ENCODE peak calls at places on chromosomes 3 and 15, in four cellular contexts. V is hepatocyte, Z is OCI-LY7, S is PC-3. J is an unnamed sample.

GRCh38 chr3:190886945-190887344 is 24.5 kb upstream of the GMNC start:
- DNase-seq in S (peak; percentile 51), Z (no peak), V (peak; percentile 57), J (no peak)

GRCh38 chr3:127622772-127623576 is 6.0 kb upstream of the PODXL2 start:
- DNase-seq in S (no peak), V (no peak), Z (no peak), J (no peak)

GRCh38 chr15:51904931-51905330 is 66.6 kb downstream of the LEO1 start:
- DNase-seq in V (no peak), S (peak; percentile 40), Z (no peak), J (no peak)

GRCh38 chr15:81315452-81316203 is 8.3 kb downstream of the STARD5 start:
- DNase-seq in V (no peak), S (no peak), Z (no peak), J (no peak)

GRCh38 chr3:16665282-16665741 is 60.1 kb upstream of the DAZL start:
- DNase-seq in S (peak; percentile 84), V (peak; percentile 78), Z (no peak), J (no peak)

GRCh38 chr3:78641703-78642102 is 1126.1 kb downstream of the ROBO1 start:
- DNase-seq in S (no peak), V (no peak), Z (no peak), J (no peak)

GRCh38 chr3:195133462-195133861 is 137.5 kb downstream of the XXYLT1 start:
- DNase-seq in Z (no peak), S (no peak), V (no peak), J (peak; percentile 97)

GRCh38 chr3:173618703-173619102 is 221.2 kb downstream of the NLGN1 start:
- DNase-seq in Z (no peak), S (no peak), V (no peak), J (no peak)

GRCh38 chr3:23481660-23482278 is 278.6 kb downstream of the UBE2E2 start:
- DNase-seq in V (no peak), Z (no peak), S (no peak), J (peak; percentile 61)

GRCh38 chr15:90701880-90702630 is 15.1 kb upstream of the BLM start:
- DNase-seq in S (no peak), V (no peak), Z (no peak), J (peak; percentile 3)

GRCh38 chr3:114071786-114072185 is 15.2 kb downstream of the QTRT2 start:
- DNase-seq in S (no peak), Z (no peak), V (no peak), J (no peak)

GRCh38 chr15:55764398-55764797 is 21.4 kb upstream of the PRTG start:
- DNase-seq in V (no peak), Z (no peak), S (no peak), J (no peak)

GRCh38 chr3:148698190-148698806 is 595 bp downstream of the AGTR1 start:
- DNase-seq in Z (no peak), V (no peak), S (no peak), J (no peak)
- H3K4me3 ChIP-seq in Z (no peak overlapping the region), V (peak overlapping the region; percentile 56), S (peak overlapping the region; percentile 50), J (peak overlapping the region; percentile 70)

GRCh38 chr15:44765036-44765435 is 28.7 kb downstream of the TRIM69 start:
- DNase-seq in V (no peak), Z (no peak), S (no peak), J (no peak)
- H4K20me1 ChIP-seq in V (no peaks in the 10 kb centered on the region), Z (no peaks in the 10 kb centered on the region), S (no peaks in the 10 kb centered on the region), J (no peaks in the 10 kb centered on the region)

DNA sequence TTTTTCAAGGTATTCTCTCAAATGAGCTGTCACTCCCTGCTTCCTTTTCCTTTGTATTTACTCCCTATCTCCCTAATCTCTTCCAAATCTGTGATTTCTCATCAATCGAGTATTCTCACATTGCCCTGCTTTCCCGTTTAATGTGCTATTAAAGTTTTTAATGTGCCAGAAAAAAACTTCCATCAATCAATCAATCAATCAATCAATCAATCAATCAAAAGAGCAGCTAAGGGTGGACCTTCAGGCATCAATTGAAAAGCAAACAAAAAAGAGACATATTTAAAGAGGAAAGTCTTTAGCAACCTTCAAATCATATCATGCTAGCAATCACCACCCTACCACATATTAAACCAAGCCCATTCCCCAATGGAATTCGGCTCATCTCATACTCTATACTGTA is 58.9 kb downstream of the SATB1 start:
- DNase-seq in V (no peak), Z (no peak), S (no peak), J (no peak)
- H3K4me3 ChIP-seq in V (no peak overlapping the region), Z (no peak overlapping the region), S (no peak overlapping the region), J (no peak overlapping the region)

GRCh38 chr3:185715091-185715490 is 109.8 kb downstream of the IGF2BP2 start:
- DNase-seq in Z (no peak), V (peak; percentile 19), S (peak; percentile 92), J (peak; percentile 85)

GRCh38 chr3:185716436-185717090 is 108.3 kb downstream of the IGF2BP2 start:
- DNase-seq in S (no peak), Z (no peak), V (peak; percentile 25), J (no peak)

GRCh38 chr3:185712337-185712736 is 112.5 kb downstream of the IGF2BP2 start:
- DNase-seq in Z (no peak), S (no peak), V (no peak), J (peak; percentile 42)

GRCh38 chr3:185713015-185713414 is 111.8 kb downstream of the IGF2BP2 start:
- DNase-seq in V (peak; percentile 51), S (no peak), Z (no peak), J (no peak)

GRCh38 chr3:185714085-185714484 is 110.8 kb downstream of the IGF2BP2 start:
- DNase-seq in V (no peak), Z (no peak), S (no peak), J (no peak)
- H4K20me1 ChIP-seq in V (peaks cover 86% of the 10 kb centered on the region), Z (no peaks in the 10 kb centered on the region), S (no peaks in the 10 kb centered on the region), J (peaks cover 4% of the 10 kb centered on the region)

DNA sequence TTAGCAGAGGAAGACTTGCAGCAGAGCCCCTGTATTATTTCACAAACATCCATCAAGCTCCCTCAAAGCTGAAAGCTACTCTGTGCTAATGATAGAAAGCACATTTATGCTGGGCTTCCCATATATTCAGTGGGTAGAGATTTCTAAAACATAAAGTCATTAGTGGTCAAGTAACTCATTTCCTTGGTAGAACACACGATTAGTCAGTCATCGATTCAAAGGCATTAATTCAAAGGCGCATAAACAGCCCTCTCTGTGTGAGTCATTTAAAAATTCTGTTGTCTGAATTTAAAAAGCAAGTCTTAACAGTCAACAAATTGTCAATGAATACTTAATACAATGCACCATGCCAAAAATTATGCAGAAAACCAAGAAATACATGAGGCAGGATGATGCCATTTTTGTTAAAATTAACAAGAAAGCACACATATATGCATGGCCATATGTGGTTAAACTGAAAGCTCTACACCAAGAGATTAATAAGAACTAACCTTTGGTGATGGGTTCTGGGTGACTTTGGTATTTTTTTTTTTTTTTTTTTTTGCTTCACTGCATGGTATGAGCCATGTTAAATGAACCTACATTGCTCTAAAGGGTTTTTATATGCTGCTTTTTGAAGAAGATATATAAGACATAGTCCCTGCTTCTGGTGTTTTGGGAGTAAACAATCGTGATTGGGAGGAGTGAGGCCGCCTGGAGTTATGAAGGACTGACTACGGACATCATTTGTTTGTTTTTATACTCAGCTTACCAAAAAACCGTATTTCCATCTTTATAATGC is 61.7 kb downstream of the LDHAL6B start:
- DNase-seq in V (no peak), Z (no peak), S (peak; percentile 63), J (peak; percentile 83)
- H3K4me3 ChIP-seq in V (no peak overlapping the region), Z (no peak overlapping the region), S (peak overlapping the region; percentile 27), J (no peak overlapping the region)

GRCh38 chr3:160562952-160563351 is 2.4 kb downstream of the KPNA4 start:
- DNase-seq in V (no peak), S (no peak), Z (no peak), J (no peak)
- H4K20me1 ChIP-seq in V (peaks cover 64% of the 10 kb centered on the region), S (peaks cover 66% of the 10 kb centered on the region), Z (peaks cover 51% of the 10 kb centered on the region), J (peaks cover 12% of the 10 kb centered on the region)

DNA sequence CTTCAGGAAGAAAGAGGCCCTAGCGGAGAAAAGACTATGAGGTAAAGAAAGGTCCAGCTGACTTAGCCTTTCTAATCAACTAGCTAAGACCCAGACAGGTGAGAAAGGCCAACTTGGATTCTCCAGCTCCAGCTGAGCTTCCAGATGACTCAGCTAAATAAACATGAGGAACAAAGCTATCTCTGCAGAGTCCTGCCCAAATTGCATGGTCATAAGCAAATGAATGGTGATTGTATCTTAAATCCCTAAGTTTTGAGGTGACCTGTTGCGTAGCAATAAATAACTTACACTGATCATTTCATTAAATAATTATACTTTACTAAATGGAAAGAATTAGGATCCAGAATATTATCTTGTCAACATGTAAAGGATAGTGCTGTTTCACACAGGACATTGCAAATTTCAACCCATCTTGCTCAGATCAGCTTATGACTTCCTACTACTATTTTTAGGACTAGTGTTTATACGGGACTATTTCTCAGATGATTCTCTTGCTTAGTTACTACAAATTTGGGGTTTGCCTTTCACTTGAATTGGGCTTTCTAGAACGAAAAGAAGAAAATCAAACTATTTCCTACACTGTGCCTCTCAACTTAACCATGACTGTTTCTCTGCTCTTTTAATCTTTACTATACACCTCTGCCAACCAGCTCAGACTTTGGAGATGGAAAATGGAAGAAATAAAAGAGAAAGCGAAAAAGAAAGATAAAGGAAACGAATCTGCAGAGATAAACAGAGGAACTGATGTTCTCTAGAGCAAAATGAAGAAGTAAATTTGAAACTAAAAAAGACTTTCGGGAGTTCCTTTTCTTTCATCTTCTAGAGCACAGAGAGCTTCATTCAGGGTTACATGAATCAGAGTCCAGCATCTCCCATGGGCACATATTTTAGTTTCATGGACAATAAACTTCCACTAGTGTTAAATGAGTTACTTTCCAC is 6.6 kb upstream of the ADGRG7 start:
- DNase-seq in V (peak; percentile 63), Z (no peak), S (peak; percentile 75), J (peak; percentile 18)
- H3K4me3 ChIP-seq in V (no peak overlapping the region), Z (peak overlapping the region; percentile 23), S (no peak overlapping the region), J (peak overlapping the region; percentile 25)

GRCh38 chr3:9386060-9386459 is 11.4 kb upstream of the SETD5 start:
- DNase-seq in S (no peak), V (no peak), Z (no peak), J (no peak)

GRCh38 chr3:9386501-9387321 is 10.7 kb upstream of the SETD5 start:
- DNase-seq in Z (no peak), S (no peak), V (no peak), J (no peak)

GRCh38 chr3:9388562-9389272 is 8.7 kb upstream of the SETD5 start:
- DNase-seq in V (no peak), S (no peak), Z (no peak), J (no peak)

GRCh38 chr3:9388142-9388541 is 9.3 kb upstream of the SETD5 start:
- DNase-seq in S (no peak), V (no peak), Z (no peak), J (no peak)

GRCh38 chr3:9387322-9387655 is 10.1 kb upstream of the SETD5 start:
- DNase-seq in Z (no peak), V (no peak), S (no peak), J (no peak)
- H4K20me1 ChIP-seq in Z (peaks cover 35% of the 10 kb centered on the region), V (peaks cover 24% of the 10 kb centered on the region), S (peaks cover 28% of the 10 kb centered on the region), J (no peaks in the 10 kb centered on the region)

J was measured in fibroblast of lung.